ENCODE peak calls at places on chromosomes 12 and 14, in five cellular contexts. D is CD8-positive, alpha-beta T cell; Z is kidney; W is fibroblast of mammary gland; C is lung. E is an unnamed sample.

GRCh38 chr14:95875831-95876768 is 532 bp upstream of the TUNAR start:
- DNase-seq in D (no peak), Z (no peak), C (no peak), W (no peak), E (no peak)

GRCh38 chr14:102629011-102629444 is 36.6 kb downstream of the RCOR1 start:
- DNase-seq in C (no peak), W (no peak), Z (no peak), D (no peak), E (no peak)

GRCh38 chr12:117034691-117035090 is 64.5 kb downstream of the TESC start:
- DNase-seq in Z (peak), D (no peak), C (no peak), W (no peak), E (no peak)

GRCh38 chr12:13375583-13376413 is 179.3 kb downstream of the EMP1 start:
- DNase-seq in W (no peak), C (no peak), Z (no peak), D (no peak), E (no peak)

GRCh38 chr12:56304276-56304675 is 4.1 kb upstream of the CS start:
- DNase-seq in Z (no peak), D (no peak), C (no peak), W (no peak), E (no peak)

GRCh38 chr14:31159682-31160296 is 47.8 kb downstream of the HECTD1 start:
- DNase-seq in W (peak), Z (no peak), D (no peak), C (no peak), E (no peak)

GRCh38 chr14:51501746-51502145 is 150.0 kb upstream of the FRMD6 start:
- DNase-seq in W (no peak), D (no peak), C (no peak), Z (no peak), E (no peak)

GRCh38 chr12:117985182-117985581 is 16.4 kb upstream of the KSR2 start:
- DNase-seq in W (no peak), Z (no peak), D (no peak), C (no peak), E (no peak)

GRCh38 chr12:42039146-42039545 is 105.5 kb downstream of the GXYLT1 start:
- DNase-seq in D (no peak), Z (no peak), C (no peak), W (peak), E (no peak)

GRCh38 chr14:35750202-35750904 is 58.7 kb downstream of the RALGAPA1 start:
- DNase-seq in C (no peak), W (no peak), Z (no peak), D (no peak), E (no peak)

GRCh38 chr12:114174326-114174725 is 208.2 kb upstream of the RBM19 start:
- DNase-seq in W (no peak), Z (no peak), D (no peak), C (no peak), E (no peak)

GRCh38 chr14:96084796-96085195 is 45.6 kb downstream of the C14orf132 start:
- DNase-seq in W (no peak), C (no peak), D (no peak), Z (no peak), E (peak)

GRCh38 chr14:20138520-20138919 is at the start of gene OR4N5:
- DNase-seq in D (no peak), W (no peak), C (no peak), Z (no peak), E (no peak)

GRCh38 chr14:101833045-101833444 is 71.5 kb downstream of the PPP2R5C start:
- DNase-seq in Z (no peak), W (no peak), C (no peak), D (no peak), E (no peak)

GRCh38 chr12:96225003-96225855 is 31.1 kb downstream of the ELK3 start:
- DNase-seq in C (no peak), W (no peak), Z (no peak), D (no peak), E (no peak)

GRCh38 chr12:1579626-1580025 is 14.8 kb downstream of the FBXL14 start:
- DNase-seq in C (no peak), D (no peak), W (no peak), Z (no peak), E (no peak)

GRCh38 chr14:47790477-47790876 is 115.1 kb upstream of the MDGA2 start:
- DNase-seq in D (no peak), Z (no peak), C (no peak), W (no peak), E (no peak)

GRCh38 chr14:64591809-64592208 is 42.0 kb downstream of the PPP1R36 start:
- DNase-seq in W (peak), C (no peak), D (no peak), Z (no peak), E (no peak)

GRCh38 chr12:127675936-127676335 is 591.0 kb upstream of the TMEM132C start:
- DNase-seq in D (no peak), Z (no peak), W (no peak), C (no peak), E (no peak)

GRCh38 chr12:127678945-127679344 is 588.0 kb upstream of the TMEM132C start:
- DNase-seq in C (no peak), Z (no peak), D (no peak), W (no peak), E (no peak)

GRCh38 chr12:127680516-127680915 is 586.5 kb upstream of the TMEM132C start:
- DNase-seq in W (peak), D (no peak), Z (no peak), C (no peak), E (no peak)

GRCh38 chr12:127681151-127681754 is 585.7 kb upstream of the TMEM132C start:
- DNase-seq in D (no peak), W (no peak), C (no peak), Z (no peak), E (no peak)

DNA sequence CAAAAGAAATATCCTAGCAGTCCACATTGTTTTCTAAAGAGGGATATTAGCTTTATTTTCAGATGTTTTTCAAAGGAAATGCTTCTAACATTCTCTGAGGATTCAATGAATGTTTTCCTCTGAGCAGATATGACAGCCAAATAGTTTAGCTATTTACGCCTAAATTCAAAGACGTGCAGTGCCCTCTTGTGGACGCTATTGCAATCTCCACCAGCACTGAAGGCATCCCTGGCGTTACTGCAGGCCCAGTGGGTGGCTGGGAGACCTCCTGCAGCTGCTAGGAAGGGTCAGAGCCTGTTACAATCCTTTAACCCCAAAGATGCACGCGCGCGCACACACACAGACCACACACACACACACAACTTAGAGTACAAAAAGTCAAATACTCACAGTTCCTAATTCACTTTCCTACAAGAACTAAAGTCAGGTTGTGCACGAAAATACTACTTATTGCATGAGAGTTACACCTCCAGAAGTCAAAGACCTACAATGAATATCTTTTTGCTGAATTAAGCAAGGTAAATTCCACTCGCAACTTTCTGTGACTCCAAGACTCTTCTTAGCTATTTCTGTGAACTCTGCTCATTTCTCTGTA is 589.3 kb upstream of the TMEM132C start:
- DNase-seq in D (peak), W (peak), C (peak), Z (peak), E (no peak)
- TF ChIP-seq CTCF in D (peak), W (peak), C (peak), Z (peak), E (peak)

GRCh38 chr12:57765003-57765697 is 1.7 kb downstream of the CYP27B1 start:
- DNase-seq in W (no peak), C (no peak), D (peak), Z (peak), E (no peak)
- TF ChIP-seq CTCF in W (peak), C (no peak), D (peak), Z (peak), E (peak)

DNA sequence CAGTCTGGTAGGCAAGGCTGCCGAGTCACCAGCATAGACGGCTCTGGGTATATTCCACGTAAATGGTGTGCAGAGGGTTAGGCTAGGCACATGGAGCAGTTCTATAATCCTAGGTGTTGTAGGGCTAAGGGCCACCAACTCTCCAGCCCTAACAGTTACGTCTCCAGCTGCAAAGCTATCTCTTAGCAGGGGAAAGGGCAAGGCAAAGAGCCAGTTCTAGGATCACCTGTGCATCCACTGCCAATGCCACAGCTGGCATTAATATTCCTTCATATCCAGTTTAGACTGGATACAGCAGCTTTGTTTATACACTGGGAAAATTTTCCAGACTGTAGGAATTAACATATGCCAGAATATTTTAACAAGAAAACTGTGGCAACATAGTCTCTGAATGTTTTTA is 53.0 kb downstream of the SH2B3 start:
- DNase-seq in D (no peak), C (no peak), Z (no peak), W (no peak), E (no peak)
- TF ChIP-seq CTCF in D (no peak), C (no peak), Z (no peak), W (no peak), E (no peak)

DNA sequence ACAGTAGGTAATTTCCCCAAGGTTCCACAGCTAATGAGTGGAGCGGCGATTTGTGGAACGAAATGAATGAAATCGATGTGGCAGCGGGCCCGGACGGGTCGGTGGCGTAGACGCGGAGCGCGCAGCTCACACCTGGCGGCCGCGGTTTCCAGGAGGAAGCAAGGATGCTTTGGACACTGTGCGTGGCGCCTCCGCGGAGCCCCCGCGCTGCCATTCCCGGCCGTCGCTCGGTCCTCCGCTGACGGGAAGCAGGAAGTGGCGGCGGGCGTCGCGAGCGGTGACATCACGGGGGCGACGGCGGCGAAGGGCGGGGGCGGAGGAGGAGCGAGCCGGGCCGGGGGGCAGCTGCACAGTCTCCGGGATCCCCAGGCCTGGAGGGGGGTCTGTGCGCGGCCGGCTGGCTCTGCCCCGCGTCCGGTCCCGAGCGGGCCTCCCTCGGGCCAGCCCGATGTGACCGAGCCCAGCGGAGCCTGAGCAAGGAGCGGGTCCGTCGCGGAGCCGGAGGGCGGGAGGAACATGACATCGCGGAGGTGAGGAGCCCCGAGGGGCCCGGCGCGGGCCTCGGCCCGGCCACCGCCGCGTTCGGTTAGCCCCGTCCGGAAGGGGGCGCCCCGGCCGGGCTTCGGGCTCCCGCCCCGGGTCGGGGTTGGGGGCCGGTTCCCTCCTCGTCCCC is at the start of gene PTPN11:
- DNase-seq in W (peak), Z (peak), C (peak), D (peak), E (peak)
- TF ChIP-seq CTCF in W (no peak), Z (peak), C (no peak), D (no peak), E (peak)